ENCODE peak calls at places on chromosomes 3 and 15, in ten cellular contexts. One of them, this sample, is unnamed.

GRCh38 chr15:77807115-77807514 is 174.4 kb upstream of the LINGO1 start:
- DNase-seq in caudate nucleus: no peak
- DNase-seq in HT1080: no peak
- DNase-seq in HCEC 1CT: no peak
- DNase-seq in renal cortical epithelial cell: no peak
- DNase-seq in T-helper 2 cell: no peak
- DNase-seq in NCI-H748 treated with DMSO at 0.1 percent for 48 hours: no peak
- DNase-seq in GM23338: no peak
- DNase-seq in Ammon's horn: no peak
- DNase-seq in NCI-H187 treated with DMSO at 0.1 percent for 48 hours: no peak
- DNase-seq in this sample: no peak

GRCh38 chr3:114121996-114122709 is 56.7 kb downstream of the DRD3 start:
- DNase-seq in caudate nucleus: peak
- DNase-seq in HT1080: peak
- DNase-seq in HCEC 1CT: peak
- DNase-seq in renal cortical epithelial cell: peak
- DNase-seq in T-helper 2 cell: no peak
- DNase-seq in NCI-H748 treated with DMSO at 0.1 percent for 48 hours: peak
- DNase-seq in GM23338: no peak
- DNase-seq in Ammon's horn: peak
- DNase-seq in NCI-H187 treated with DMSO at 0.1 percent for 48 hours: no peak
- DNase-seq in this sample: no peak

GRCh38 chr3:11136116-11136515 is 18.2 kb upstream of the HRH1 start:
- DNase-seq in caudate nucleus: no peak
- DNase-seq in HT1080: no peak
- DNase-seq in HCEC 1CT: peak
- DNase-seq in renal cortical epithelial cell: peak
- DNase-seq in T-helper 2 cell: no peak
- DNase-seq in NCI-H748 treated with DMSO at 0.1 percent for 48 hours: no peak
- DNase-seq in GM23338: no peak
- DNase-seq in Ammon's horn: no peak
- DNase-seq in NCI-H187 treated with DMSO at 0.1 percent for 48 hours: no peak
- DNase-seq in this sample: no peak

GRCh38 chr3:132726341-132726823 is 4.2 kb upstream of the NPHP3 start:
- DNase-seq in caudate nucleus: no peak
- DNase-seq in HT1080: peak
- DNase-seq in HCEC 1CT: peak
- DNase-seq in renal cortical epithelial cell: peak
- DNase-seq in T-helper 2 cell: peak
- DNase-seq in NCI-H748 treated with DMSO at 0.1 percent for 48 hours: peak
- DNase-seq in GM23338: peak
- DNase-seq in Ammon's horn: peak
- DNase-seq in NCI-H187 treated with DMSO at 0.1 percent for 48 hours: peak
- DNase-seq in this sample: peak

GRCh38 chr15:74176262-74177208 is 3.0 kb downstream of the ISLR start:
- DNase-seq in caudate nucleus: no peak
- DNase-seq in HT1080: no peak
- DNase-seq in HCEC 1CT: no peak
- DNase-seq in renal cortical epithelial cell: no peak
- DNase-seq in T-helper 2 cell: no peak
- DNase-seq in NCI-H748 treated with DMSO at 0.1 percent for 48 hours: no peak
- DNase-seq in GM23338: peak
- DNase-seq in Ammon's horn: no peak
- DNase-seq in NCI-H187 treated with DMSO at 0.1 percent for 48 hours: no peak
- DNase-seq in this sample: peak

GRCh38 chr3:115072265-115073008 is 74.7 kb downstream of the ZBTB20 start:
- DNase-seq in caudate nucleus: no peak
- DNase-seq in HT1080: no peak
- DNase-seq in HCEC 1CT: peak
- DNase-seq in renal cortical epithelial cell: peak
- DNase-seq in T-helper 2 cell: no peak
- DNase-seq in NCI-H748 treated with DMSO at 0.1 percent for 48 hours: peak
- DNase-seq in GM23338: no peak
- DNase-seq in Ammon's horn: no peak
- DNase-seq in NCI-H187 treated with DMSO at 0.1 percent for 48 hours: no peak
- DNase-seq in this sample: no peak

GRCh38 chr3:187112934-187113793 is 26.1 kb downstream of the RPL39L start:
- DNase-seq in caudate nucleus: no peak
- DNase-seq in HT1080: peak
- DNase-seq in HCEC 1CT: peak
- DNase-seq in renal cortical epithelial cell: peak
- DNase-seq in T-helper 2 cell: peak
- DNase-seq in NCI-H748 treated with DMSO at 0.1 percent for 48 hours: no peak
- DNase-seq in GM23338: peak
- DNase-seq in Ammon's horn: no peak
- DNase-seq in NCI-H187 treated with DMSO at 0.1 percent for 48 hours: no peak
- DNase-seq in this sample: no peak

GRCh38 chr3:124386006-124386405 is 344.2 kb upstream of the UMPS start:
- DNase-seq in caudate nucleus: no peak
- DNase-seq in HT1080: no peak
- DNase-seq in HCEC 1CT: peak
- DNase-seq in renal cortical epithelial cell: no peak
- DNase-seq in T-helper 2 cell: no peak
- DNase-seq in NCI-H748 treated with DMSO at 0.1 percent for 48 hours: no peak
- DNase-seq in GM23338: no peak
- DNase-seq in Ammon's horn: no peak
- DNase-seq in NCI-H187 treated with DMSO at 0.1 percent for 48 hours: no peak
- DNase-seq in this sample: no peak

This sample was measured in H7.